ENCODE peak calls at places on chromosomes 2 and 18, in five cellular contexts. S, I, Q, H and R are unnamed samples.

GRCh38 chr2:223944166-223944703 is 900 bp downstream of the WDFY1 start:
- DNase-seq in S (peak; percentile 64), I (peak; percentile 27), Q (no peak), H (peak; percentile 46), R (peak; percentile 35)

GRCh38 chr2:227862227-227862740 is 9.1 kb upstream of the DAW1 start:
- DNase-seq in S (no peak), I (peak; percentile 86), Q (peak; percentile 57), H (peak; percentile 34), R (peak; percentile 36)

GRCh38 chr2:69755862-69756467 is 14.0 kb downstream of the ANXA4 start:
- DNase-seq in S (peak; percentile 81), I (peak; percentile 75), Q (no peak), H (peak; percentile 36), R (peak; percentile 94)

GRCh38 chr2:238376884-238377391 is 49.8 kb upstream of the ASB1 start:
- DNase-seq in S (no peak), I (no peak), Q (no peak), H (no peak), R (peak; percentile 32)

GRCh38 chr2:223457301-223457700 is 144.9 kb downstream of the SCG2 start:
- DNase-seq in S (no peak), I (peak; percentile 36), Q (no peak), H (no peak), R (no peak)

GRCh38 chr2:75067506-75067905 is 109.1 kb downstream of the POLE4 start:
- DNase-seq in S (no peak), I (no peak), Q (no peak), H (no peak), R (no peak)

GRCh38 chr2:216606551-216607527 is 26.4 kb upstream of the IGFBP2 start:
- DNase-seq in S (no peak), I (no peak), Q (no peak), H (peak; percentile 6), R (no peak)

GRCh38 chr2:186925514-186925913 is 76.5 kb upstream of the ZSWIM2 start:
- DNase-seq in S (no peak), I (no peak), Q (no peak), H (peak; percentile 57), R (no peak)

GRCh38 chr18:79782566-79783308 is 15.0 kb upstream of the KCNG2 start:
- DNase-seq in S (no peak), I (no peak), Q (no peak), H (no peak), R (no peak)

GRCh38 chr18:36440614-36441013 is 143.1 kb downstream of the FHOD3 start:
- DNase-seq in S (peak; percentile 46), I (no peak), Q (no peak), H (no peak), R (no peak)

GRCh38 chr2:236083934-236084333 is 84.3 kb downstream of the GBX2 start:
- DNase-seq in S (no peak), I (no peak), Q (no peak), H (no peak), R (no peak)

GRCh38 chr2:86037795-86038192 is 67.9 kb downstream of the POLR1A start:
- DNase-seq in S (no peak), I (no peak), Q (peak; percentile 25), H (no peak), R (no peak)

DNA sequence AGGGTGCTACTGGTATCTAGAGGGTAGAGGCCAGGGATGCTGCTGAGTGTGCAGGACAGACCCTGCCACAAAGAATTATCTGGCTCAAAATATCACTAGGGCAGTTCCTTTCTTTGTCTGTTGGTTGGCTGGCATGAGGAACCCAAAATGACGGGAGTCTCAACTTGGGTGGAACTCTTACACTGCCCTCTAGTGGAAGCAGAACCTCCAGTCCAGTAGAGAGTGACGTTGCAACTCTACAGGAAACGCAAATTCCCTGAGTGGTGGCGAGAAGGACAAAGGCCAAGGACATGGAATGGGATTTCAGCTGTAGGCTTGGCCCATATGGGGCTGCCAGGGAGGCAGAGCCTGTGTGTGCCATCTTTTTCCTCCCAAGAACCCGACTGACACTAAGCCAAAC is 47.1 kb downstream of the COPS8 start:
- DNase-seq in S (no peak), I (no peak), Q (no peak), H (peak; percentile 15), R (peak; percentile 36)
- TF ChIP-seq EZH2 in S (no peak), I (no peak), Q (no peak), H (no peak), R (no peak)

GRCh38 chr18:46173393-46174316 is 69.5 kb downstream of the HAUS1 start:
- DNase-seq in S (peak; percentile 82), I (peak; percentile 90), Q (peak; percentile 96), H (peak; percentile 93), R (peak; percentile 91)
- TF ChIP-seq EZH2 in S (no peak), I (no peak), Q (no peak), H (no peak), R (no peak)

GRCh38 chr2:157628532-157629415 is at the start of gene ACVR1C:
- DNase-seq in S (peak; percentile 58), I (peak; percentile 40), Q (peak; percentile 84), H (peak; percentile 64), R (peak; percentile 60)
- TF ChIP-seq EZH2 in S (no peak), I (no peak), Q (no peak), H (no peak), R (no peak)

GRCh38 chr2:72923833-72924352 is 6.6 kb downstream of the EMX1 start:
- DNase-seq in S (no peak), I (no peak), Q (no peak), H (no peak), R (no peak)
- TF ChIP-seq EZH2 in S (no peak), I (peak; percentile 94), Q (no peak), H (no peak), R (peak; percentile 35)